ENCODE peak calls at places on chromosomes 16 and 17, in nine cellular contexts. W is endothelial cell of umbilical vein, L is GM23338, T is A549, H is fibroblast of lung, A is GM13976, S is neural crest cell, Z is lung, N is fibroblast of mammary gland. G is an unnamed sample.
A peak's percentile ranks its signal among the peaks of the same experiment; 100 is the strongest.

GRCh38 chr16:84795338-84796053 is 24.3 kb upstream of the CRISPLD2 start:
- DNase-seq in W (peak; percentile 10), L (peak; percentile 27), T (no peak), H (peak; percentile 100), A (no peak), S (no peak), Z (peak; percentile 46), N (peak; percentile 100), G (no peak)

GRCh38 chr16:17544785-17545184 is 74.0 kb upstream of the XYLT1 start:
- DNase-seq in W (no peak), L (peak; percentile 81), T (peak; percentile 7), H (no peak), A (no peak), S (peak; percentile 5), Z (no peak), N (no peak), G (no peak)

GRCh38 chr17:75679706-75680201 is 12.6 kb downstream of the SAP30BP start:
- DNase-seq in W (peak; percentile 89), L (no peak), T (peak; percentile 89), H (no peak), A (no peak), S (no peak), Z (peak; percentile 56), N (no peak), G (no peak)

GRCh38 chr17:18219016-18219415 is 6.4 kb upstream of the LLGL1 start:
- DNase-seq in W (peak; percentile 24), L (no peak), T (no peak), H (peak; percentile 44), A (no peak), S (no peak), Z (no peak), N (peak; percentile 70), G (no peak)

GRCh38 chr17:16934133-16934795 is 37.7 kb downstream of the TNFRSF13B start:
- DNase-seq in W (no peak), L (no peak), T (no peak), H (no peak), A (no peak), S (no peak), Z (no peak), N (no peak), G (no peak)

GRCh38 chr17:76014925-76015261 is 12.2 kb downstream of the EVPL start:
- DNase-seq in W (no peak), L (no peak), T (no peak), H (no peak), A (no peak), S (no peak), Z (no peak), N (no peak), G (no peak)

GRCh38 chr16:89393731-89394406 is 96.5 kb downstream of the ANKRD11 start:
- DNase-seq in W (peak; percentile 17), L (no peak), T (no peak), H (no peak), A (no peak), S (no peak), Z (peak; percentile 61), N (no peak), G (no peak)

GRCh38 chr16:67923414-67924127 is 8.1 kb downstream of the CTRL start:
- DNase-seq in W (no peak), L (no peak), T (no peak), H (no peak), A (no peak), S (no peak), Z (no peak), N (no peak), G (no peak)

GRCh38 chr16:62205459-62205858 is 169.2 kb upstream of the CDH8 start:
- DNase-seq in W (no peak), L (no peak), T (no peak), H (no peak), A (no peak), S (no peak), Z (no peak), N (no peak), G (no peak)

GRCh38 chr16:46968063-46968435 is 5.4 kb downstream of the DNAJA2 start:
- DNase-seq in W (no peak), L (no peak), T (no peak), H (no peak), A (no peak), S (no peak), Z (no peak), N (no peak), G (no peak)

GRCh38 chr17:2736956-2737355 is 12.5 kb downstream of the CCDC92B start:
- DNase-seq in W (no peak), L (no peak), T (no peak), H (no peak), A (no peak), S (no peak), Z (no peak), N (peak; percentile 7), G (no peak)

GRCh38 chr16:85649411-85649977 is 36.4 kb downstream of the GSE1 start:
- DNase-seq in W (no peak), L (no peak), T (no peak), H (no peak), A (no peak), S (no peak), Z (no peak), N (no peak), G (no peak)

GRCh38 chr17:73956595-73957465 is 246.6 kb upstream of the RPL38 start:
- DNase-seq in W (no peak), L (peak; percentile 95), T (peak; percentile 78), H (peak; percentile 28), A (peak; percentile 80), S (peak; percentile 82), Z (peak; percentile 40), N (peak; percentile 51), G (peak; percentile 75)

GRCh38 chr17:59830007-59830630 is 62.6 kb downstream of the TUBD1 start:
- DNase-seq in W (peak; percentile 44), L (no peak), T (peak; percentile 93), H (peak; percentile 53), A (no peak), S (no peak), Z (no peak), N (peak; percentile 82), G (no peak)

GRCh38 chr16:397135-397661 is at the start of gene NME4:
- DNase-seq in W (peak; percentile 19), L (peak; percentile 76), T (peak; percentile 37), H (no peak), A (peak; percentile 74), S (peak; percentile 41), Z (no peak), N (no peak), G (peak; percentile 80)

GRCh38 chr16:58331024-58331707 is 36.3 kb upstream of the PRSS54 start:
- DNase-seq in W (no peak), L (peak; percentile 89), T (no peak), H (no peak), A (no peak), S (peak; percentile 18), Z (no peak), N (no peak), G (no peak)

DNA sequence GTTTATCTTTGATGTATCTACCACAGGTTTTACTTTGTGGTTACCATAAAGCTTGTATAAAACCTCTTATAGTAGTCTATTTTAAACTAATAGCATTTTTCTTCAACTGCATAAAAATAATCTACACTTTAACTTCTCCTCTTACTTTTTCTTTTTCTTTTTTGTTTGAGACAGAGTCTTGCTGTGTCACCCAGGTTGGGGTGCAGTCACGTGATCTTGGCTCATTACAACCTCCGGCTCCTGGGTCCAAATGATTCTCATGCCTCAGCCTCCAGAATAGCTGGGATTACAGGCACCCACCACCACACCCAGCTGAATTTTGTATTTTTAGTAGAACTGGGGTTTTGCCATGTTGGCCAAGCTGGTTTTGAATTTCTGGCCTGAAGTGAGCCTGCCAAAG is 53.4 kb upstream of the ZKSCAN2 start:
- DNase-seq in W (no peak), L (no peak), T (no peak), H (no peak), A (no peak), S (no peak), Z (no peak), N (no peak), G (no peak)
- TF ChIP-seq CTCF in W (no peak), L (no peak), T (no peak), H (no peak), A (no peak), S (no peak), Z (no peak), N (no peak), G (no peak)

DNA sequence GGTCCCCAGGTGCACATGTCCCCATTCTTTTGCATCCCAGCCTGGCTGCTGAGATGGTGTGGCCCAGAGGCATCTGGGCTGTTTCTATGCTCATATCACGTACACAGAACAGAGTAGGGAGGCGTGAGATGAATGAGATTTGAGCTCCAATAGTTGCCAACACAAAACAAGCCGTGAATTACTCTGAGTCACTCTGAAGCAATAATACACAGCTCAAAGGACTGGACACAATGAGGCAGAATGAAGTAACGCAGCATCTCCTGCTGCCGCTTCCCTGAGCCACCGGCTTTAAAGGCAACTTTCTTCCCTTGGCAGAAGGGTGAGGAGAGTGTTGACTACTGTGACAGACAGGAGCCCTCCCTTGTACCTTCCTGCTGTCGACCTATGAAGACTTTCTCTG is 33.9 kb upstream of the CLEC18B start:
- DNase-seq in W (peak; percentile 41), L (no peak), T (no peak), H (peak; percentile 53), A (no peak), S (no peak), Z (no peak), N (peak; percentile 95), G (no peak)
- TF ChIP-seq CTCF in W (no peak), L (no peak), T (no peak), H (no peak), A (no peak), S (no peak), Z (no peak), N (no peak), G (no peak)

DNA sequence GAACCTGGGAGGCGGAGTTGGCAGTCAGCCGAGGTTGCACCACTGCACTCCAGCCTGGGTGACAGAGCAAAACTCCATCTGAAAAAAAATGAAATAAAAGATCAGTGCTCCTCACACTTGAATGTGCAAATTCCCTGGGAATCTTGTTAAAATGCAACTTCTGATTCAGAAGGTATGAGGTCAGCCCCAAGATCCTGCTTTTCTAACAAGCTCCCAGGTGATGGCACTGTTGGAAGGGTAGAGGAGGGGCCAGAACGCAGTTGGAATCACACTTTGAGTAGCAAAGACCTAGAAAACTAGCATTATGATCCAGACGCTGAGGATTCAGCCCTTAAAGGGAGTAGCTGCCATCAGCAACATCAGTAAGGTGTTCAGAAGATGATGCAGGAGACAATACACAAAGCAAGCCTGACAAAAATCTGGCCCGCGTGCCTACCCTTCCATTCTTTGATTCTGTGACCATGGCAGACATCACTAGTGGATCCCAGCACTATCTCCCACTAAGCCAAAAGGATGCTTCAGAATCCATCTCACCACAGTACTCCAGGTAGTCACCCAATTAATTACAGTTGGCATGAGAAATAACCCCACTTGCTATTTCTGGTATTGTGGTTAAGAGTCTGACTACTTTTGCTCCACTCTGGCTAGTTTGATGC is 33.1 kb upstream of the MEIOC start:
- DNase-seq in W (no peak), L (peak; percentile 70), T (peak; percentile 49), H (no peak), A (no peak), S (no peak), Z (no peak), N (no peak), G (no peak)
- TF ChIP-seq CTCF in W (no peak), L (peak; percentile 44), T (peak; percentile 30), H (no peak), A (no peak), S (no peak), Z (no peak), N (no peak), G (no peak)

DNA sequence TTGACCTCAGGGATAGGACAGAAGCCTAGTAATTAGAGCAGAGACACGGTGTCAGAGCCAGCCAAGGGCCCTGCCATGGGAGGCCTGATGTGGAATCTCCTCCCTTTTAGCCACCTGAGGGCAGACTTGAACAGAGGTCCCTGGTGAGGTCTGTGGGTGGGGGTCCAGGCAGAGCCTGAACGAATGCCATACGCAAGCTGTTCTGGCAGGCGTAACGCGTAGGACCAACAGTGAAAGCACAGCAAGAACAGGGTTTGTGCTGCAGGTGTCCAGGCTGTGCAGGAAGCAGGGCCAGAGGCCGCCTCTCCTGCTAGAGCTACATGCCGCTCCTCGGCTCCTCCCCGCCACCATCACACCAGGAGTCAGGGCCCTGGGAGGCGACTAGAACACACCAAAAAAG is 81.9 kb upstream of the TBX2 start:
- DNase-seq in W (no peak), L (no peak), T (no peak), H (no peak), A (no peak), S (no peak), Z (no peak), N (no peak), G (no peak)
- TF ChIP-seq CTCF in W (no peak), L (peak; percentile 8), T (no peak), H (no peak), A (no peak), S (no peak), Z (no peak), N (no peak), G (no peak)

G was measured in GM20000.